ENCODE peak calls at places on chromosomes 1 and 21, in nine cellular contexts. P is NCI-H1105; D is ureter; N is aorta; B is activated CD8-positive, alpha-beta memory T cell treated with anti-CD3 and anti-CD28 coated beads for 24 hours; A is central memory CD4-positive, alpha-beta T cell; K is NCI-H1092; G is LoVo; X is CD8-positive, alpha-beta T cell. V is an unnamed sample.

GRCh38 chr1:180234369-180235076 is 4.5 kb downstream of the LHX4 start:
- DNase-seq in K (no peak), X (no peak), B (no peak), P (no peak), N (peak; percentile 73), D (no peak), A (no peak), G (peak; percentile 24), V (no peak)

GRCh38 chr1:202662081-202662480 is 48.2 kb downstream of the SYT2 start:
- DNase-seq in N (no peak), D (no peak), B (no peak), K (peak; percentile 53), A (no peak), P (peak; percentile 57), X (no peak), G (peak; percentile 9), V (no peak)

GRCh38 chr1:197915797-197916686 is 1.1 kb upstream of the LHX9 start:
- DNase-seq in X (no peak), A (no peak), P (peak; percentile 74), B (peak; percentile 71), K (peak; percentile 34), N (peak; percentile 89), G (peak; percentile 82), D (no peak), V (no peak)

GRCh38 chr1:116878804-116879477 is 30.8 kb upstream of the PTGFRN start:
- DNase-seq in G (peak; percentile 32), X (no peak), D (peak; percentile 85), P (peak; percentile 62), K (no peak), N (no peak), A (no peak), B (no peak), V (no peak)

GRCh38 chr1:178572604-178573003 is 59.7 kb downstream of the TEX35 start:
- DNase-seq in X (no peak), A (no peak), D (no peak), K (no peak), N (no peak), G (no peak), P (no peak), B (no peak), V (no peak)

GRCh38 chr1:57411262-57411661 is 12.6 kb downstream of the DAB1 start:
- DNase-seq in K (no peak), X (no peak), N (no peak), G (peak; percentile 41), P (no peak), B (no peak), D (no peak), A (no peak), V (no peak)

GRCh38 chr1:42953182-42954180 is 5.2 kb downstream of the SLC2A1 start:
- DNase-seq in K (no peak), B (no peak), G (no peak), N (no peak), D (peak; percentile 41), X (no peak), A (no peak), P (no peak), V (no peak)

GRCh38 chr1:3590145-3590768 is 21.1 kb downstream of the MEGF6 start:
- DNase-seq in X (no peak), A (no peak), N (no peak), B (no peak), K (no peak), P (no peak), G (no peak), D (no peak), V (no peak)

GRCh38 chr1:209625205-209625549 is 27.0 kb downstream of the LAMB3 start:
- DNase-seq in D (no peak), B (no peak), A (no peak), N (no peak), X (no peak), P (no peak), G (no peak), K (no peak), V (no peak)

GRCh38 chr1:59029768-59030167 is 245.9 kb upstream of the JUN start:
- DNase-seq in G (peak; percentile 7), K (no peak), B (no peak), P (no peak), A (no peak), X (no peak), N (no peak), D (no peak), V (no peak)

GRCh38 chr1:56278052-56278451 is 301.3 kb downstream of the PLPP3 start:
- DNase-seq in A (no peak), N (no peak), B (no peak), G (no peak), P (no peak), D (no peak), X (no peak), K (no peak), V (no peak)

GRCh38 chr1:231808990-231809389 is 182.4 kb downstream of the DISC1 start:
- DNase-seq in K (no peak), B (no peak), A (no peak), N (no peak), D (no peak), P (no peak), X (no peak), G (peak; percentile 42), V (no peak)

GRCh38 chr1:107936498-107937481 is 28.2 kb downstream of the VAV3 start:
- DNase-seq in B (peak; percentile 68), G (peak; percentile 76), N (no peak), X (no peak), D (peak; percentile 66), A (no peak), P (no peak), K (no peak), V (no peak)

GRCh38 chr1:204282801-204283200 is 69.0 kb upstream of the GOLT1A start:
- DNase-seq in K (no peak), P (no peak), B (no peak), G (no peak), X (no peak), N (no peak), D (no peak), A (no peak), V (no peak)

GRCh38 chr21:23111070-23111605 is 2112.9 kb downstream of the NCAM2 start:
- DNase-seq in X (no peak), G (no peak), B (no peak), K (no peak), A (no peak), N (no peak), D (no peak), P (no peak), V (no peak)

GRCh38 chr1:23478896-23479790 is 4.8 kb downstream of the ASAP3 start:
- DNase-seq in X (no peak), G (no peak), A (no peak), P (no peak), D (peak; percentile 81), K (no peak), B (no peak), N (peak; percentile 88), V (no peak)

GRCh38 chr1:67896826-67897225 is 63.6 kb upstream of the GNG12 start:
- DNase-seq in G (no peak), B (no peak), D (no peak), N (no peak), K (no peak), P (no peak), X (no peak), A (no peak), V (no peak)

GRCh38 chr21:41932191-41932575 is 21.6 kb downstream of the C2CD2 start:
- DNase-seq in K (no peak), D (no peak), P (no peak), X (no peak), N (no peak), B (no peak), A (no peak), G (no peak), V (no peak)

GRCh38 chr1:241408170-241408569 is 51.2 kb upstream of the RGS7 start:
- DNase-seq in N (no peak), G (no peak), K (peak; percentile 8), P (no peak), X (no peak), B (no peak), D (no peak), A (no peak), V (no peak)

GRCh38 chr1:88698140-88698539 is 14.1 kb downstream of the PKN2 start:
- DNase-seq in K (no peak), A (no peak), N (no peak), X (no peak), P (no peak), G (no peak), D (no peak), B (no peak), V (no peak)

GRCh38 chr1:219587401-219587800 is 25.5 kb downstream of the ZC3H11B start:
- DNase-seq in X (no peak), P (no peak), N (no peak), A (no peak), B (no peak), D (no peak), G (no peak), K (no peak), V (no peak)

GRCh38 chr1:101128851-101129250 is 103.3 kb upstream of the DPH5 start:
- DNase-seq in K (no peak), A (peak; percentile 21), P (no peak), G (no peak), D (no peak), B (no peak), X (no peak), N (no peak), V (no peak)

GRCh38 chr1:43048601-43049011 is 89.9 kb upstream of the SLC2A1 start:
- DNase-seq in B (no peak), A (no peak), N (no peak), P (no peak), G (no peak), D (no peak), K (no peak), X (no peak), V (no peak)

GRCh38 chr1:9395031-9395430 is 102.3 kb downstream of the SPSB1 start:
- DNase-seq in A (no peak), B (no peak), N (no peak), G (no peak), X (no peak), P (no peak), K (no peak), D (no peak), V (no peak)

GRCh38 chr1:157377216-157377821 is 175.0 kb downstream of the FCRL5 start:
- DNase-seq in A (no peak), X (no peak), D (no peak), B (no peak), P (peak; percentile 10), G (peak; percentile 15), K (peak; percentile 17), N (no peak), V (no peak)

GRCh38 chr1:46394108-46394871 is at the start of gene FAAH:
- DNase-seq in B (peak; percentile 73), A (peak; percentile 49), N (peak; percentile 91), X (no peak), K (no peak), G (peak; percentile 81), D (peak; percentile 63), P (peak; percentile 62), V (peak; percentile 22)

GRCh38 chr1:46699670-46700069 is 19.2 kb downstream of the EFCAB14 start:
- DNase-seq in K (no peak), A (no peak), D (no peak), X (no peak), P (no peak), N (no peak), G (no peak), B (no peak), V (no peak)

GRCh38 chr1:161214374-161214773 is 721 bp upstream of the FCER1G start:
- DNase-seq in X (no peak), K (no peak), A (no peak), G (no peak), P (no peak), B (no peak), D (no peak), N (no peak), V (no peak)

GRCh38 chr1:212545941-212546638 is 62.5 kb upstream of the ATF3 start:
- DNase-seq in N (no peak), X (no peak), K (no peak), G (no peak), B (no peak), P (no peak), D (no peak), A (no peak), V (no peak)

GRCh38 chr1:90704817-90705216 is 12.3 kb downstream of the BARHL2 start:
- DNase-seq in G (no peak), P (no peak), B (no peak), X (no peak), K (no peak), A (no peak), N (no peak), D (no peak), V (no peak)

GRCh38 chr1:109361649-109362048 is 36.1 kb downstream of the SORT1 start:
- DNase-seq in K (no peak), B (no peak), X (no peak), N (no peak), G (no peak), A (no peak), P (no peak), D (no peak), V (no peak)